ENCODE peak calls at places on chromosomes 1 and 21, in seven cellular contexts. J is colonic mucosa, G is BE2C, N is pancreas, L is heart left ventricle, Y is HCT116, V is endothelial cell of umbilical vein. E is an unnamed sample.
A peak's percentile ranks its signal among the peaks of the same experiment; 100 is the strongest.

GRCh38 chr1:59026472-59026948 is 242.7 kb upstream of the JUN start:
- DNase-seq in J (no peak), G (no peak), N (no peak), L (no peak), Y (no peak), V (no peak), E (no peak)

GRCh38 chr1:172254521-172255222 is 165.8 kb upstream of the C1orf105 start:
- DNase-seq in J (no peak), G (no peak), N (no peak), L (no peak), Y (peak; percentile 52), V (peak; percentile 72), E (no peak)

GRCh38 chr1:107390076-107390420 is 249.2 kb downstream of the NTNG1 start:
- DNase-seq in J (no peak), G (no peak), N (no peak), L (no peak), Y (no peak), V (no peak), E (no peak)

GRCh38 chr1:58477390-58477789 is 69.1 kb downstream of the OMA1 start:
- DNase-seq in J (no peak), G (no peak), N (no peak), L (no peak), Y (no peak), V (no peak), E (no peak)

GRCh38 chr1:155044812-155045690 is 6.1 kb upstream of the ADAM15 start:
- DNase-seq in J (peak; percentile 89), G (peak; percentile 80), N (peak; percentile 89), L (peak; percentile 88), Y (no peak), V (peak; percentile 79), E (peak; percentile 44)

GRCh38 chr1:224632381-224632871 is 16.3 kb downstream of the CNIH3 start:
- DNase-seq in J (no peak), G (no peak), N (peak; percentile 68), L (no peak), Y (no peak), V (peak; percentile 74), E (no peak)

GRCh38 chr1:36769886-36770830 is 264.2 kb downstream of the GRIK3 start:
- DNase-seq in J (no peak), G (no peak), N (no peak), L (no peak), Y (no peak), V (no peak), E (no peak)

GRCh38 chr1:97006044-97006676 is 284.6 kb downstream of the PTBP2 start:
- DNase-seq in J (no peak), G (peak; percentile 53), N (no peak), L (no peak), Y (no peak), V (peak; percentile 73), E (no peak)

GRCh38 chr1:56135069-56135863 is 444.1 kb downstream of the PLPP3 start:
- DNase-seq in J (no peak), G (no peak), N (no peak), L (no peak), Y (no peak), V (peak; percentile 78), E (no peak)

GRCh38 chr1:82143108-82143833 is 342.5 kb downstream of the ADGRL2 start:
- DNase-seq in J (no peak), G (no peak), N (no peak), L (no peak), Y (no peak), V (no peak), E (no peak)

GRCh38 chr1:101101362-101101761 is 75.8 kb upstream of the DPH5 start:
- DNase-seq in J (no peak), G (no peak), N (no peak), L (no peak), Y (no peak), V (no peak), E (no peak)

GRCh38 chr1:46679789-46680573 is 8.3 kb downstream of the TEX38 start:
- DNase-seq in J (no peak), G (no peak), N (no peak), L (no peak), Y (no peak), V (no peak), E (no peak)
- H3K36me3 ChIP-seq in J (peaks cover 11% of the 10 kb centered on the region), G (peaks cover 6% of the 10 kb centered on the region), N (peaks cover 48% of the 10 kb centered on the region), L (peaks cover 80% of the 10 kb centered on the region), Y (peaks cover 24% of the 10 kb centered on the region), V (peaks cover 18% of the 10 kb centered on the region), E (peaks cover 50% of the 10 kb centered on the region)

DNA sequence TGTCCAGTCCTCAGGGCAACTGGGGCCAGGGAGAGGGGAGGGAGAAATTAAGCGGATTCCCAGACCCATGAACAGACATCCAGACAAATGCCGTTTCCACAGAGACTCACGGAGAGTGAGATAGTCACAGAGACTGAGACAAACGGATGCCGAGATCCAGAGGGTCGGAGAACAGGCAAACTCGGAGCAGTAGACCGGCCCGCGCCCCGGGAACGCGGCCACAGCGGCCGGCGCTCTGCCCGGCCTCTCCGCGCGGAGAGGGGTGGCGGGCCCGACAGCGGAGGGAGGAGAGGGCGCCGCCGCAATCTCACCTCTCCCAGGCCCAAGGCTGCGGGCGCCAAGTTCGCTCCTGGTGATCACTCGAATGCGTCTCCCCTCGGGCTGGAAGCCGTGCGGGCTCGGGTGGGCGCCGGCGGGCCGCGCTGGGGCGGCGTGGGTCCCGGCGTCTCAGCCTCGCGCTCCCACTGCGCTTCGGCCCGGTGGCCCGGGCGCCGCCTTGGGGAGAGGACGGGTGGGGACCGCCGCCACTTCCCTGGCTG is 796 bp upstream of the FOXD2 start:
- DNase-seq in J (no peak), G (no peak), N (no peak), L (no peak), Y (no peak), V (peak; percentile 48), E (no peak)
- H3K4me3 ChIP-seq in J (peak overlapping the region; percentile 71), G (peak overlapping the region; percentile 51), N (peak overlapping the region; percentile 71), L (peak overlapping the region; percentile 36), Y (peak overlapping the region; percentile 95), V (peak overlapping the region; percentile 57), E (peak overlapping the region; percentile 62)

DNA sequence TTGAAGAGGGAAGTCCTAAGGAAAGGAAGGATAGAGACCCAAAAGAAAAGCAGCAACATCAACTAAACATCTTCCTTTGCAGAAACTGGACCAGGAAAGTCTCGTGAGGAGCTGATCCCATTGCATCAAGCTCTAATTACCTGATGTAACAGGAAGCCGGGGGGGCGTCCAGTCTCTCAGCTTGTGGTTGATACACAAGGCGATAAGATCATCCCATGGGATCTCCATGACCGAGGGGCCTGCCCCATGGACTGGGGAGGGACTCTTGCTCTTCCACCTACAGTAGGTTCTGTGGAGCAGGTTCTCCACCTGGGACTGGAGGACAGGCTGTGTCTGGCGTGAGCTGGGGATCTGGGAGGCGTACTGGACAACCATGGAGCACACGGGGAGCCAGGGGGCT is 14.8 kb upstream of the LSS start:
- DNase-seq in J (no peak), G (no peak), N (no peak), L (no peak), Y (no peak), V (no peak), E (no peak)
- H3K36me3 ChIP-seq in J (peaks cover 39% of the 10 kb centered on the region), G (peaks cover 92% of the 10 kb centered on the region), N (peaks cover 74% of the 10 kb centered on the region), L (peaks cover 94% of the 10 kb centered on the region), Y (peaks cover 72% of the 10 kb centered on the region), V (peaks cover 43% of the 10 kb centered on the region), E (peaks cover 83% of the 10 kb centered on the region)

DNA sequence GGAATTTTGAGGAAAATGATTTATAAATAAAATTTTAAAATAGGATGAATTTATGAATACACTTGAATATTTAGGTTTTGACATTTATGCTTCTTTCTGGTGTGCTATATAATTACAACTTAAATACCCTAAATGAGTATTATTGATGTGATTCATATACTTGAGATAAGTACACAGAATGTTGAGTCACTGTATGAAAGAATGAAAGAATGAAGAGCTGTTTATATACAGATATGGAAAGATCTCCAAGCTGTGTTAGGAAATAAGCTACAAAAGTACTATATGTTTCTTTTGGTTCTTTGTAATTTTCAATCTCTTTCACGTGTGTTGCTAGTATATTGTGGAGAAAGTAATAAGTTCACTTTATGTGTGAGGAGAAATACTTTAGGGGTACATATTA is 147.2 kb downstream of the RASAL2 start:
- DNase-seq in J (no peak), G (no peak), N (no peak), L (no peak), Y (no peak), V (peak; percentile 48), E (no peak)
- H3K4me3 ChIP-seq in J (no peak overlapping the region), G (no peak overlapping the region), N (no peak overlapping the region), L (no peak overlapping the region), Y (no peak overlapping the region), V (no peak overlapping the region), E (no peak overlapping the region)

GRCh38 chr1:26411624-26412074 is 1.0 kb downstream of the LIN28A start:
- DNase-seq in J (no peak), G (no peak), N (no peak), L (no peak), Y (no peak), V (no peak), E (no peak)

GRCh38 chr1:26409191-26409751 is 1.3 kb upstream of the LIN28A start:
- DNase-seq in J (no peak), G (no peak), N (no peak), L (no peak), Y (no peak), V (no peak), E (no peak)

GRCh38 chr1:26410706-26411623 is at the start of gene LIN28A:
- DNase-seq in J (no peak), G (no peak), N (no peak), L (no peak), Y (no peak), V (no peak), E (no peak)

GRCh38 chr1:26413031-26413430 is 2.4 kb downstream of the LIN28A start:
- DNase-seq in J (no peak), G (no peak), N (no peak), L (no peak), Y (no peak), V (no peak), E (no peak)

GRCh38 chr1:26412180-26412840 is 1.7 kb downstream of the LIN28A start:
- DNase-seq in J (no peak), G (no peak), N (no peak), L (no peak), Y (no peak), V (no peak), E (no peak)
- H3K36me3 ChIP-seq in J (no peaks in the 10 kb centered on the region), G (no peaks in the 10 kb centered on the region), N (no peaks in the 10 kb centered on the region), L (no peaks in the 10 kb centered on the region), Y (no peaks in the 10 kb centered on the region), V (no peaks in the 10 kb centered on the region), E (no peaks in the 10 kb centered on the region)

E was measured in CD8-positive, alpha-beta memory T cell.